ENCODE peak calls at places on chromosomes 3 and 15, in seven cellular contexts. N is SJSA1; U is breast epithelium; R is effector memory CD8-positive, alpha-beta T cell; G is RPMI7951; J is activated CD4-positive, alpha-beta T cell treated with anti-CD3 and anti-CD28 coated beads, Interleukin-2, amount 50 U/mL, for 24 hours; Q is Kasumi-1. A is an unnamed sample.

GRCh38 chr3:194732617-194733016 is 46.9 kb downstream of the FAM43A start:
- DNase-seq in N (no peak), U (no peak), R (no peak), G (no peak), J (no peak), Q (peak), A (no peak)

GRCh38 chr3:11238057-11238456 is 34.1 kb upstream of the ATG7 start:
- DNase-seq in N (peak), U (no peak), R (no peak), G (peak), J (no peak), Q (no peak), A (no peak)

GRCh38 chr3:12750223-12750622 is 8.8 kb downstream of the TMEM40 start:
- DNase-seq in N (no peak), U (peak), R (no peak), G (peak), J (no peak), Q (no peak), A (peak)

GRCh38 chr3:17030438-17030837 is 145.7 kb downstream of the PLCL2 start:
- DNase-seq in N (no peak), U (no peak), R (no peak), G (no peak), J (no peak), Q (no peak), A (peak)

GRCh38 chr3:78707616-78708015 is 1060.2 kb downstream of the ROBO1 start:
- DNase-seq in N (no peak), U (no peak), R (no peak), G (no peak), J (no peak), Q (no peak), A (no peak)

GRCh38 chr3:79568938-79569337 is 198.9 kb downstream of the ROBO1 start:
- DNase-seq in N (no peak), U (no peak), R (no peak), G (no peak), J (no peak), Q (no peak), A (no peak)

GRCh38 chr15:43105077-43105769 is 615 bp downstream of the UBR1 start:
- DNase-seq in N (no peak), U (no peak), R (peak), G (peak), J (peak), Q (no peak), A (peak)

GRCh38 chr15:33089878-33090757 is 104.4 kb downstream of the FMN1 start:
- DNase-seq in N (no peak), U (no peak), R (no peak), G (peak), J (no peak), Q (no peak), A (no peak)

GRCh38 chr3:48018841-48019240 is 2.6 kb upstream of the MAP4 start:
- DNase-seq in N (peak), U (no peak), R (no peak), G (peak), J (no peak), Q (no peak), A (no peak)